ENCODE peak calls at places on chromosomes 2 and 18, in ten cellular contexts. A is IMR-90, O is cardiac muscle cell, N is transverse colon, G is right lobe of liver, Y is lung, C is breast epithelium, J is left ventricle myocardium inferior, D is psoas muscle, T is tibial artery. X is an unnamed sample. For H3K9me3, the result is how much of the 10 kb centered on the place peaks cover.

GRCh38 chr2:240646061-240646899 is 21.0 kb downstream of the GPR35 start:
- DNase-seq in D (no peak), G (no peak), T (no peak), N (no peak), O (no peak), C (peak), A (no peak), J (peak), Y (peak), X (no peak)

GRCh38 chr2:240790370-240791210 is 29.4 kb downstream of the KIF1A start:
- DNase-seq in T (no peak), D (peak), J (peak), A (no peak), O (no peak), Y (no peak), C (no peak), N (no peak), G (peak), X (no peak)

GRCh38 chr2:97673187-97673914 is 3.8 kb downstream of the C2orf92 start:
- DNase-seq in N (no peak), A (peak), O (no peak), Y (no peak), G (no peak), C (no peak), T (no peak), D (no peak), J (no peak), X (no peak)

GRCh38 chr2:235542728-235543125 is 48.9 kb downstream of the AGAP1 start:
- DNase-seq in T (no peak), Y (no peak), C (no peak), D (no peak), J (no peak), O (no peak), N (peak), G (no peak), A (no peak), X (no peak)

GRCh38 chr2:85661139-85661858 is 6.7 kb downstream of the SFTPB start:
- DNase-seq in Y (peak), O (no peak), A (no peak), G (no peak), D (no peak), N (no peak), J (peak), C (no peak), T (no peak), X (no peak)

GRCh38 chr2:47519604-47520301 is 116.8 kb downstream of the MSH2 start:
- DNase-seq in J (no peak), O (no peak), C (no peak), G (no peak), T (no peak), A (no peak), N (no peak), Y (no peak), D (no peak), X (no peak)

GRCh38 chr2:72378737-72379346 is 231.2 kb upstream of the CYP26B1 start:
- DNase-seq in G (no peak), Y (no peak), N (no peak), D (no peak), A (no peak), C (no peak), T (no peak), O (no peak), J (no peak), X (no peak)

GRCh38 chr2:211609127-211609526 is 929.5 kb downstream of the ERBB4 start:
- DNase-seq in O (no peak), D (no peak), J (no peak), A (no peak), G (no peak), T (no peak), C (no peak), N (no peak), Y (no peak), X (no peak)

GRCh38 chr2:98444436-98445166 is at the start of gene INPP4A:
- DNase-seq in A (peak), O (peak), Y (peak), N (peak), J (peak), G (peak), T (peak), D (peak), C (peak), X (no peak)

GRCh38 chr2:177547122-177547521 is 154.5 kb downstream of the AGPS start:
- DNase-seq in C (no peak), J (no peak), A (no peak), T (no peak), Y (no peak), G (no peak), N (no peak), D (no peak), O (no peak), X (no peak)

GRCh38 chr2:48482774-48483173 is 47.2 kb upstream of the STON1 start:
- DNase-seq in G (no peak), T (no peak), O (no peak), C (no peak), A (no peak), J (no peak), N (no peak), Y (no peak), D (no peak), X (no peak)

DNA sequence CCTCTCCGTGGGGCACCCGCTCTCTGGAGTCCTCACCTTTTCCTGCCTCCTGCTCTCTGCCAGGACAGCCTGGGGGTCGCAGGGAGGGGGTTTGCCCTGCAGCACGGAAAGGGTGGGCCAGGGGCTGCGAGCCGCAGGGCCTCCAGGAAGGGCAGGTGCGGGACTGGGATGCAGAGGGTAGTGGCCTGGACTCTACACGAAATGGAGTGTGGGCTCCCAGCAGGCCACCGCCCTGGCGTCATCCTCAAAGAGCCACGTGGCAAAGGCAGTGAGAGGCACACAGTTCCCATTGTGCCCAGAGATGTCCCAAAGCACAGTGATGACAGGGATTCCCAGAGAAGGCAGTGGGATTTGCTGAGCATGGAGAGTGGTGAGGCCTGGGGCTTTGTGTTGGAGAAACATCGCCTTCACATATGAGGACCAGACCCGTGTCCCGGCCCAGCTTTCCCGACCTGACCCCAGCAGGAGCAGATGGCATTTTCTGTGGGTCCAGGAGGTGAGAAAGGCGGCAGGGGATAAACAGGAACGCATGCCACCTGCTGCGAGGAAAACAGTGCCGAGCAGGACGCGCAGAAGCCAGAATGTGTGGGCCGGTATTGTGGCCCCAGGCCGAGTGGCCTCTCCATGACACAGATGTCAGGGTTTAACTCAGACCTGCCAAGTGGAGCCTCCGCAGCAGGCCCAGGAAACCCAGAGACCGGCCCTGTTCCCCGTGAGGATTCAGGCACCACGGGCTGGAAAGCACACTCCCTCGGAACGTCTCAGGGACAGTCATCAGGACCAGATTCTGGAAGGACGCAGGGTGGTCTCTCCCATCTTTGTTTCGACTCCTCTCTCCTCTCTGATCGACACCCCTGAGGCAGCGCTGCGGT is 855.5 kb upstream of the SALL3 start:
- DNase-seq in A (no peak), O (no peak), N (no peak), Y (no peak), C (no peak), T (no peak), D (no peak), J (no peak), G (no peak), X (no peak)
- H3K9me3 ChIP-seq in A (half or more), O (under half), N (under half), Y (under half), C (under half), T (under half), D (under half), J (under half), G (under half), X (half or more)

DNA sequence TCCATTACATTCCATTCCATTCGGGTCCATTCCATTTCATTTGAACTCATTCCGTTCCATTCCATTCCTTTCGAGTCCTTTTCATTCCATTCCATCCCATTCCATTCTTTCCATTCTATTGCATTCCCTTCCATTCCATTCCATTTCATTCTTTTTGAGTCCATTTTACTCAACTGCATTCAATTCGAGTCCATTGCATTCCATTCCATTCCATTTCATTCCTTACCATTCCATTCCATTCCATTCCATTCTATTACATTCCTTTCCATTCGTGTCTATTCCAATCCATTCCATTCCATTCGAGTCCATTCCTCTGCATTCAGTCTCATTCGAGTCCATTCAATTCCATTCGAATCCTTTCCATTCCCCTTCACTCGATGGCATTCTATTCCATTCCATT is 1128.8 kb downstream of the RPIA start:
- DNase-seq in C (no peak), A (no peak), N (no peak), O (no peak), G (no peak), J (no peak), T (no peak), D (no peak), Y (no peak), X (no peak)
- H3K9me3 ChIP-seq in C (under half), A (under half), N (under half), O (half or more), G (under half), J (under half), T (half or more), D (under half), Y (under half), X (half or more)

GRCh38 chr2:63562751-63563150 is 25.5 kb downstream of the WDPCP start:
- DNase-seq in A (no peak), J (no peak), C (no peak), D (no peak), G (no peak), Y (no peak), N (no peak), O (no peak), T (no peak), X (no peak)
- H3K9me3 ChIP-seq in A (under half), J (under half), C (under half), D (under half), G (under half), Y (under half), N (under half), O (under half), T (under half), X (under half)

DNA sequence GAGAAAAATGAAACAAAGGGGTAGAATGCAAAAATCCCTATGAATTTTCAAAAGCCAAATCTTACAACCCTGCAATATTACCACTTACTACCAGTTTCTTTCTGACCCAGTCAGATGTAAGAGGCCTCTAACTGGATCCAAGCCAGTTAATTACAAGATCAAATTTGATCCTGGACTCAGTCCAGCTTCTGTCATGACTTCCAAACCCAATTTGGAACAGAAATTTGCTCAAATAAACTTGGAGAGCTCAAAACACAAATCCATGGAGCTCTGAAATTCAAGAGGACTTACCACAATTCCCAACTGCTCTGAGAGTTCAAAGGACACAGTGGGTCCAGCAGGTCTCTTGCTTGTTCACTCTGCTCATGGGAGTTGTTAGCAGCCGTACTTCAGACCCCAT is 1271.7 kb upstream of the SLC39A10 start:
- DNase-seq in N (no peak), D (no peak), J (no peak), A (no peak), Y (no peak), T (no peak), G (no peak), O (no peak), C (no peak), X (no peak)
- H3K9me3 ChIP-seq in N (under half), D (under half), J (under half), A (under half), Y (under half), T (under half), G (under half), O (under half), C (under half), X (under half)